ENCODE peak calls at places on chromosomes 1 and 21, in seven cellular contexts. B is astrocyte of the spinal cord, C is iris pigment epithelial cell, I is left ventricle myocardium inferior, Z is substantia nigra, F is EH, V is AG04450. A is an unnamed sample.
A peak's percentile ranks its signal among the peaks of the same experiment; 100 is the strongest.

GRCh38 chr1:78884685-78885452 is 121.7 kb downstream of the ADGRL4 start:
- DNase-seq in F (peak; percentile 47), I (no peak), C (peak; percentile 20), B (peak; percentile 25), V (no peak), Z (no peak), A (peak; percentile 2)

GRCh38 chr1:228339766-228340685 is 66.6 kb downstream of the TRIM11 start:
- DNase-seq in I (no peak), F (no peak), V (no peak), Z (no peak), C (no peak), B (no peak), A (no peak)

GRCh38 chr1:111227875-111228747 is 598 bp downstream of the CHI3L2 start:
- DNase-seq in V (peak; percentile 59), B (peak; percentile 94), Z (no peak), F (peak; percentile 92), I (peak; percentile 24), C (peak; percentile 91), A (peak; percentile 89)

GRCh38 chr1:110196917-110197782 is 13.0 kb upstream of the KCNC4 start:
- DNase-seq in F (peak; percentile 50), I (no peak), B (peak; percentile 39), C (peak; percentile 46), Z (no peak), V (no peak), A (peak; percentile 39)

GRCh38 chr21:26127918-26128317 is 42.7 kb downstream of the APP start:
- DNase-seq in C (peak; percentile 65), F (peak; percentile 48), B (peak; percentile 53), Z (no peak), I (no peak), V (no peak), A (peak; percentile 72)

GRCh38 chr1:167263784-167264464 is 43.2 kb downstream of the POU2F1 start:
- DNase-seq in C (peak; percentile 11), F (peak; percentile 19), I (no peak), B (no peak), Z (no peak), V (no peak), A (no peak)

GRCh38 chr1:192550922-192551534 is 24.5 kb upstream of the RGS1 start:
- DNase-seq in B (peak; percentile 92), V (no peak), I (no peak), Z (no peak), F (peak; percentile 93), C (peak; percentile 92), A (no peak)

GRCh38 chr1:163826500-163826899 is 504.7 kb downstream of the NUF2 start:
- DNase-seq in C (no peak), V (no peak), B (no peak), F (no peak), I (no peak), Z (no peak), A (no peak)

GRCh38 chr1:205162301-205162700 is 40.5 kb upstream of the RBBP5 start:
- DNase-seq in F (peak; percentile 25), V (no peak), B (no peak), Z (no peak), I (no peak), C (peak; percentile 80), A (peak; percentile 30)

GRCh38 chr1:89804646-89805237 is 16.1 kb upstream of the LRRC8D start:
- DNase-seq in Z (peak; percentile 83), B (peak; percentile 86), I (peak; percentile 72), V (peak; percentile 78), C (peak; percentile 86), F (peak; percentile 82), A (peak; percentile 96)

GRCh38 chr1:229621663-229622062 is 4.3 kb downstream of the TAF5L start:
- DNase-seq in C (peak; percentile 32), B (no peak), V (no peak), I (no peak), F (peak; percentile 40), Z (no peak), A (no peak)

GRCh38 chr1:181479137-181479745 is 4.1 kb upstream of the CACNA1E start:
- DNase-seq in Z (peak; percentile 31), I (no peak), F (peak; percentile 64), C (peak; percentile 75), B (peak; percentile 55), V (peak; percentile 27), A (peak; percentile 79)

GRCh38 chr1:41652346-41653124 is 168.1 kb upstream of the EDN2 start:
- DNase-seq in I (no peak), C (no peak), F (no peak), B (no peak), Z (no peak), V (no peak), A (no peak)

GRCh38 chr1:203048555-203049051 is 22.3 kb downstream of the PPFIA4 start:
- DNase-seq in B (no peak), I (no peak), Z (no peak), C (no peak), F (no peak), V (no peak), A (no peak)

GRCh38 chr1:56506951-56507437 is 72.4 kb downstream of the PLPP3 start:
- DNase-seq in C (no peak), V (no peak), Z (no peak), B (no peak), I (no peak), F (no peak), A (no peak)

GRCh38 chr1:48498096-48498791 is 26.2 kb upstream of the SPATA6 start:
- DNase-seq in B (peak; percentile 75), Z (peak; percentile 74), F (peak; percentile 71), C (peak; percentile 67), V (peak; percentile 48), I (peak; percentile 83), A (peak; percentile 84)

GRCh38 chr1:1943834-1944570 is 24.9 kb upstream of the TMEM52 start:
- DNase-seq in I (no peak), F (peak; percentile 36), B (no peak), V (no peak), Z (peak; percentile 24), C (peak; percentile 35), A (no peak)

GRCh38 chr1:87495147-87495546 is 166.5 kb downstream of the LMO4 start:
- DNase-seq in V (no peak), F (no peak), I (no peak), Z (no peak), B (no peak), C (no peak), A (no peak)

GRCh38 chr1:89339039-89339438 is 24.8 kb upstream of the GBP6 start:
- DNase-seq in C (no peak), Z (no peak), B (no peak), F (no peak), I (no peak), V (no peak), A (no peak)

GRCh38 chr21:45029298-45029967 is 44.9 kb upstream of the ADARB1 start:
- DNase-seq in Z (no peak), B (peak; percentile 65), F (no peak), V (no peak), I (peak; percentile 60), C (no peak), A (no peak)

GRCh38 chr1:192958871-192959270 is 100.3 kb downstream of the UCHL5 start:
- DNase-seq in I (no peak), B (peak; percentile 69), C (peak; percentile 38), V (no peak), Z (no peak), F (no peak), A (no peak)

GRCh38 chr21:44438531-44439210 is 16.6 kb upstream of the LRRC3 start:
- DNase-seq in F (no peak), Z (no peak), C (no peak), V (no peak), B (no peak), I (peak; percentile 76), A (no peak)

GRCh38 chr1:111553199-111553598 is 49.8 kb upstream of the ADORA3 start:
- DNase-seq in C (peak; percentile 76), V (peak; percentile 47), Z (no peak), I (no peak), B (peak; percentile 1), F (peak; percentile 95), A (no peak)

GRCh38 chr1:111204211-111204883 is 3.9 kb upstream of the DENND2D start:
- DNase-seq in V (no peak), I (peak; percentile 35), C (no peak), Z (no peak), B (no peak), F (no peak), A (no peak)

GRCh38 chr1:231240531-231240882 is 505 bp upstream of the GNPAT start:
- DNase-seq in B (no peak), V (no peak), I (no peak), F (no peak), C (peak; percentile 22), Z (no peak), A (no peak)

GRCh38 chr1:25544819-25545218 is 1.4 kb downstream of the LDLRAP1 start:
- DNase-seq in V (no peak), B (no peak), I (no peak), F (peak; percentile 56), Z (peak; percentile 50), C (no peak), A (peak; percentile 82)

GRCh38 chr1:17012775-17013501 is 1.2 kb upstream of the ATP13A2 start:
- DNase-seq in F (peak; percentile 62), I (no peak), Z (no peak), V (no peak), B (peak; percentile 46), C (no peak), A (no peak)

GRCh38 chr1:23341829-23342697 is 2.0 kb downstream of the HNRNPR start:
- DNase-seq in F (no peak), V (no peak), C (peak; percentile 54), B (no peak), I (no peak), Z (no peak), A (peak; percentile 17)

GRCh38 chr1:217574265-217574949 is 56.5 kb downstream of the GPATCH2 start:
- DNase-seq in Z (no peak), I (no peak), B (no peak), V (no peak), C (no peak), F (no peak), A (no peak)

GRCh38 chr1:169698976-169699375 is 12.4 kb downstream of the SELL start:
- DNase-seq in I (no peak), C (no peak), F (no peak), Z (no peak), B (no peak), V (no peak), A (no peak)

A was measured in pons.